ENCODE peak calls at places on chromosome 1, in four cellular contexts. E is stomach, X is SK-N-SH, Y is K562. L is an unnamed sample.

GRCh38 chr1:184289825-184290550 is 96.8 kb upstream of the C1orf21 start:
- DNase-seq in E (no peak), X (no peak), Y (no peak), L (no peak)

GRCh38 chr1:47814592-47815436 is 182.4 kb downstream of the TRABD2B start:
- DNase-seq in E (no peak), X (no peak), Y (no peak), L (no peak)

GRCh38 chr1:116710326-116711060 is 43.0 kb upstream of the IGSF3 start:
- DNase-seq in E (no peak), X (no peak), Y (no peak), L (no peak)

GRCh38 chr1:217660353-217661062 is 29.4 kb downstream of the SPATA17 start:
- DNase-seq in E (no peak), X (peak), Y (no peak), L (no peak)

GRCh38 chr1:209405183-209405823 is 178.2 kb upstream of the CAMK1G start:
- DNase-seq in E (no peak), X (no peak), Y (no peak), L (no peak)

GRCh38 chr1:38835230-38835827 is 24.2 kb downstream of the RRAGC start:
- DNase-seq in E (no peak), X (peak), Y (peak), L (peak)

GRCh38 chr1:171457412-171457811 is 27.9 kb upstream of the PRRC2C start:
- DNase-seq in E (no peak), X (no peak), Y (no peak), L (no peak)

GRCh38 chr1:11761988-11762406 is at the start of gene C1orf167:
- DNase-seq in E (peak), X (no peak), Y (peak), L (no peak)

GRCh38 chr1:167066333-167067122 is 23.6 kb downstream of the GPA33 start:
- DNase-seq in E (peak), X (peak), Y (peak), L (peak)

GRCh38 chr1:236284291-236284711 is 2.5 kb upstream of the ERO1B start:
- DNase-seq in E (no peak), X (no peak), Y (no peak), L (no peak)

GRCh38 chr1:85559890-85560289 is 20.7 kb upstream of the CCN1 start:
- DNase-seq in E (no peak), X (no peak), Y (no peak), L (no peak)

GRCh38 chr1:47931395-47931794 is 65.8 kb downstream of the TRABD2B start:
- DNase-seq in E (peak), X (no peak), Y (peak), L (peak)

GRCh38 chr1:1980467-1981141 is 23.0 kb downstream of the CFAP74 start:
- DNase-seq in E (no peak), X (no peak), Y (no peak), L (no peak)
- TF ChIP-seq EP300 in E (no peak), X (no peak), Y (no peak), L (no peak)

DNA sequence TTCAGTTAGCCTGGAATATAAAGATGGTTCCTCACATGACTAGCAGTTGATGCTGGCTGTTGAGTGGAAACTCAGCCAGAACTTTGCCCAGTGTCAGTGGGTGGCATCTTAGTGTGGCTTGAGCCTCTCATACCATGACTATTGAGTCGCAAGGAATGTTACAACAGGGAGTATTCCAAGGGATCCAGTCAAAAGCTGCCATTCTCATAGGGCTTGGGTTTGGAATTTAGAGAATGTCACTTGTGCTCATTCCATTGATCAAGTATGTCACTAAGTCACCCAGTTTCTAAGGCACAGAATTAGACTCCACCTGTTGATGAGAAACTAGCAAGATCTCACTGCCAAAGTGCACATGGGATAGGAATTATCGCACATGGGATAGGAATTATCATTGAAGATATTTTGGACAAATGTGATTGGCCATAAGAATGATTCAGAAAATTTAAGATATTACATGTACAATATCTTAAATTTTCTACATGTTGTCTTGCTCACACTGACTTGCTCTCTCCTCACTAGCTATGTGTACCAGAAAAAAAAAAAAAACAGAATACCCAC is 1290.7 kb upstream of the ADGRL2 start:
- DNase-seq in E (no peak), X (no peak), Y (no peak), L (no peak)
- H3K27ac ChIP-seq in E (no peak), X (no peak), Y (no peak), L (no peak)

DNA sequence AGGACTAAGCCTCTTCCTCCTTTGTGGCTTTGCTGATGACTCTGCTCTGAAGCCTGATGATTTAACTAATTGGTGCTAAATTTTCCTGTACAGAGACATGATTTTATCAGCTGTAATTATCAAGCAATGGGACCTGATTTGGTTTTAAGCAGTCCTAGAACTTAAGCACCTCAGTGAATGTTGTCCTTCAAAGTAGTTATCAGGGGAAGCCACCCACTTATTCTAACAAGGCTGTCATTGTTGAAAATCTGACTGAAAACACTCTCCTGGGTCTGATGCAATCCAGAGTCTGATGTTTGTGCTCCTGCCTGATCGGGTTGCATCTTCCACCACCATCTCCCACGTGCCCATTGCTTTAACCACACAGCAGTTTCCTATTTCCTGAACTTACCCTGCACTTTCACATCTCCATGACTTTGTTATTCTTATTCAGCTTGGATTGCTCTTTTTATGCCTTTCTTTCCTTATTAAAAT is 54.8 kb downstream of the S1PR1 start:
- DNase-seq in E (no peak), X (no peak), Y (no peak), L (no peak)
- TF ChIP-seq EP300 in E (no peak), X (no peak), Y (peak), L (no peak)

DNA sequence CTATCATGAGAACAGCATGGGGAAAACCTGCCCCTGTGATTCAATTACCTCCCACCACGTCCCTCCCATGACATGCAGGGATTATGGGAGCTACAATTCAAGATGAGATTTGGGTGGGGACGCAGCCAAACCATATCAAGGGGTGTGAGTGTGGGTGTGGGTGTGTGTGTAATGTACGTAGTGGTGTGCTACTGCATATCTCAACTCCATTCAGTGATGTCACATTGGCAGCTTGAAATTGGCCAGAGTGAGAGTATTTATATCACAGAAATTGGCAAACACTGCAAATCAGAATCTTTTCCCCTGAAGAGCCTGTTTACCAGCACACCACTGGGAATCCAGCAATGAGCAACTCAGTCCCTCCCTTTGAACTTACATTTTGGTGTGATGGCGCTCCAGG is 5.5 kb downstream of the ARHGEF10L start:
- DNase-seq in E (no peak), X (no peak), Y (no peak), L (no peak)
- H3K27ac ChIP-seq in E (peak), X (no peak), Y (no peak), L (peak)

DNA sequence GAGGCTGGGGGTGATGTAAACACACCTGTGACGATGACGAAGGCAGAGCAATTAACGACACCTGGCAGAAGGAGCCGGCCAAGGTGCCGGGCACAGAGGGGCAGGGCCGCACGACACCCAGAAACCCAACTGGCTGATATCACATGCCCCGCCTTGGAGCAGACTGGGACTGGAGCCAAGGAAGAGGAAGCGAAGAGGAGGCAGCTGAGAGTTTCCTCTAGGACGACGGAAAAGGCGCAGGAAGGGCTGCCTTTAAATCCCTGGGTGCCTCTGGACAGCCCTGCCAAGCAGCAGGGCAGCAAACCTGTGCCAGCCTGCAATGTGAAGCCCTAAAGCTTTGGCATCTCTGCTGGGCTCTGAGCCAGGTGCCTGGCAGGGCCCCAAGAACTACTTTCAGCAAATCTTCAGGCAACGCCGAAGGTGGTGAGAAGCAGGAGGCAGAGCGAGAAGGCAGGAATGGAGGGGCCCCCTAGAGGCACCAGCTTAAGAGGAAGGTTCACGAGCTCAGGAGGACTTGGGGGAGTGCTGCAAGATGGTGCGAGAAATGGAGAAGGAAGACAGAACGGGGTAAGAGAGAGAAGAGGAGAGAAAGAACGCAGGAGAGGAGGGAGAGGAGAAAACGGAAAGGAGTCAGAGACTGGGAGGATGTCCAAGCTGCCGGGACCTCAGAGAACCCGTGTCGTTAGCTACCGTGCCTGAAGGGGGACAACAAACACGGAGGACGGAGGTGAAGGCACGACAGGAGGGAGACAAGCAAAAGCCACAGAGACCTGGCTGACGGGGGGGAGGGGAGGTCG is 25.3 kb upstream of the PEF1 start:
- DNase-seq in E (peak), X (peak), Y (peak), L (peak)
- TF ChIP-seq EP300 in E (no peak), X (no peak), Y (no peak), L (no peak)

GRCh38 chr1:223829678-223830077 is 16.1 kb downstream of the TP53BP2 start:
- DNase-seq in E (no peak), X (no peak), Y (no peak), L (no peak)

GRCh38 chr1:223833948-223834347 is 11.8 kb downstream of the TP53BP2 start:
- DNase-seq in E (no peak), X (no peak), Y (no peak), L (no peak)

GRCh38 chr1:223834660-223835263 is 11.0 kb downstream of the TP53BP2 start:
- DNase-seq in E (no peak), X (no peak), Y (no peak), L (no peak)

GRCh38 chr1:223832637-223832943 is 13.2 kb downstream of the TP53BP2 start:
- DNase-seq in E (no peak), X (no peak), Y (no peak), L (no peak)

DNA sequence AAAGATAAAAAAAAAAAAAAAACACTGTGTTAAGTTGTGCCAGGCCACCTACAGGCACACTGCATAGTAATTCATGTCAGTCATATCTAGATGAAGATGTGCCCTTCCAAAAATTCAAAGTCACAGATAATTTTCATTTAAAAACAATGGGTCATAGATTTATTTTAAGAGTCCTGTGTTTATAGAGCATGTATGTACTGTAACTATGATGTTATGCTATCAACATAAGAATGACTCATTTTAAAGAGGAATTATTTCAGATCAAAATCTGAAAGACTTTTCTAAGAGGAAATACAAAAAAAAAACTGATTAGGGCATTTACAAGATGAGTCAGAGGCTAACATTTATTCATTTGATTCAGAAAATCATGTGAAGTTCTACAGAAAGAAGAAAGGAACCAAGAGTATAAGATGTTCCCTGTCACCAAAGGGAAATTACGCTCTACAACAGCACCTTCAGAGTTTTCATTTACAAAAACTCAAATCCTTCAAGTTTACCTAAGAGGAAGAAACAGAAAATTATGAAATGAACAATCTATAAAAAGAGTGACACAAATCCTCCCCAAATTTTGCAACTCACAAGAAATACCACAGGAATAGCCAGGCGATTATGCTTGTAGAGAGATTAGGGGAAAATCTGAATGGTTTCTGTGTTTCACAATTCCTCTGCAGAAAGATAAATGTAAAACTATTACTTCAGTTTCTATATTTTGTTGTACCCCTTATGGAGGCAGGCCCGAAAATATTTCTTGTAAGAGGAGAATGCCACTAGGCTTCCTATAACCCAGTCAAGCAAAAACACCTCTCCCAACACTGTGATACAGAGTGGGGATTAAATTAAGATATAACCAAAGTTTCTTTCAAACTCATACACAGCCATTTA is 13.8 kb downstream of the TP53BP2 start:
- DNase-seq in E (no peak), X (peak), Y (no peak), L (no peak)
- H3K27ac ChIP-seq in E (peak), X (peak), Y (peak), L (peak)

GRCh38 chr1:62131093-62131725 is 63.4 kb upstream of the L1TD1 start:
- DNase-seq in E (peak), X (peak), Y (peak), L (peak)

GRCh38 chr1:62126595-62127290 is 67.9 kb upstream of the L1TD1 start:
- DNase-seq in E (no peak), X (no peak), Y (no peak), L (no peak)

GRCh38 chr1:62128765-62129164 is 65.9 kb upstream of the L1TD1 start:
- DNase-seq in E (no peak), X (no peak), Y (no peak), L (no peak)
- TF ChIP-seq EP300 in E (no peak), X (no peak), Y (no peak), L (no peak)

GRCh38 chr1:226945106-226945857 is 5.2 kb downstream of the COQ8A start:
- DNase-seq in E (peak), X (no peak), Y (no peak), L (peak)

GRCh38 chr1:226943156-226943555 is 3.1 kb downstream of the COQ8A start:
- DNase-seq in E (no peak), X (no peak), Y (no peak), L (no peak)

GRCh38 chr1:226945858-226946245 is 5.8 kb downstream of the COQ8A start:
- DNase-seq in E (no peak), X (no peak), Y (no peak), L (no peak)

GRCh38 chr1:226942392-226942791 is 2.3 kb downstream of the COQ8A start:
- DNase-seq in E (no peak), X (no peak), Y (no peak), L (no peak)

GRCh38 chr1:226943927-226944326 is 3.8 kb downstream of the COQ8A start:
- DNase-seq in E (no peak), X (no peak), Y (no peak), L (no peak)
- H3K27ac ChIP-seq in E (peak), X (no peak), Y (no peak), L (peak)

GRCh38 chr1:93670141-93670540 is 11.5 kb downstream of the BCAR3 start:
- DNase-seq in E (peak), X (no peak), Y (no peak), L (no peak)
- TF ChIP-seq EP300 in E (no peak), X (peak), Y (no peak), L (no peak)

L was measured in transverse colon.